ENCODE peak calls at places on chromosomes 5 and 9, in four cellular contexts. F is adrenal gland, U is stomach, V is tibial nerve. T is an unnamed sample.

GRCh38 chr9:99008187-99008586 is 64.5 kb downstream of the COL15A1 start:
- DNase-seq in F (no peak), U (no peak), V (no peak), T (no peak)

GRCh38 chr5:6718161-6718681 is 5.0 kb downstream of the TENT4A start:
- DNase-seq in F (no peak), U (no peak), V (no peak), T (peak)

GRCh38 chr5:103475629-103476240 is 86.9 kb downstream of the NUDT12 start:
- DNase-seq in F (no peak), U (no peak), V (no peak), T (no peak)

GRCh38 chr9:135673941-135674340 is 10.8 kb downstream of the LCN9 start:
- DNase-seq in F (no peak), U (no peak), V (no peak), T (no peak)

GRCh38 chr9:135216666-135217431 is 129.4 kb downstream of the OLFM1 start:
- DNase-seq in F (no peak), U (no peak), V (no peak), T (peak)

GRCh38 chr9:7174884-7175283 is 417.1 kb downstream of the KDM4C start:
- DNase-seq in F (no peak), U (no peak), V (no peak), T (no peak)

GRCh38 chr9:16870606-16871357 is at the start of gene BNC2:
- DNase-seq in F (peak), U (no peak), V (peak), T (peak)

GRCh38 chr9:128917151-128917849 is 3.5 kb upstream of the PHYHD1 start:
- DNase-seq in F (peak), U (peak), V (peak), T (peak)

GRCh38 chr5:73299017-73299630 is 126.1 kb downstream of the TMEM174 start:
- DNase-seq in F (no peak), U (no peak), V (no peak), T (no peak)

GRCh38 chr5:96772542-96772941 is 35.2 kb downstream of the ERAP1 start:
- DNase-seq in F (no peak), U (no peak), V (no peak), T (no peak)

GRCh38 chr5:96775050-96775449 is 32.7 kb downstream of the ERAP1 start:
- DNase-seq in F (no peak), U (no peak), V (no peak), T (no peak)

GRCh38 chr5:96776606-96777005 is 31.1 kb downstream of the ERAP1 start:
- DNase-seq in F (no peak), U (no peak), V (no peak), T (no peak)

GRCh38 chr5:96778409-96778808 is 29.3 kb downstream of the ERAP1 start:
- DNase-seq in F (no peak), U (no peak), V (peak), T (peak)

GRCh38 chr5:96775689-96776088 is 32.1 kb downstream of the ERAP1 start:
- DNase-seq in F (no peak), U (no peak), V (no peak), T (no peak)
- TF ChIP-seq POLR2A in F (no peak), U (no peak), V (no peak), T (no peak)

GRCh38 chr5:170357853-170358497 is 31.2 kb downstream of the KCNMB1 start:
- DNase-seq in F (peak), U (peak), V (peak), T (no peak)
- H3K27ac ChIP-seq in F (peak), U (peak), V (peak), T (no peak)

DNA sequence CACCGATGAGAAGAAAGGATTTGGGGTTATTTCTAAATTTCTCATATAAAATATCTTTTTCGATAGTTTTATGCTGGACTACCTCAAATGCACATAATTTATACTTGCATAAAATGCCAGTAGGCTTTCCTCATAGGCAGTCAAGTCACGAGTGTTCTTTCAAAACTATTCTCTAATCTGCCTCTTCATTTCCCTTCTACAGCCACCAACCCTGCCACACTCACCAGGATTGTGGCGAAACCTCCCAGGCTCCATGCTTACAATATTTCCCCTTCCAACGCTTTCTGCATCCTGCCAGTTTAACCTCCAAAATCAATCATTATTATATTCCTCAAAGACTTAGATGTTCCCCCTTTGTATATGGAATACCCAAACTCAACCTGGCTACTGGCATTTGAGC is 65.4 kb downstream of the FRMD3 start:
- DNase-seq in F (no peak), U (no peak), V (peak), T (no peak)
- H3K4me3 ChIP-seq in F (no peak), U (no peak), V (peak), T (no peak)

DNA sequence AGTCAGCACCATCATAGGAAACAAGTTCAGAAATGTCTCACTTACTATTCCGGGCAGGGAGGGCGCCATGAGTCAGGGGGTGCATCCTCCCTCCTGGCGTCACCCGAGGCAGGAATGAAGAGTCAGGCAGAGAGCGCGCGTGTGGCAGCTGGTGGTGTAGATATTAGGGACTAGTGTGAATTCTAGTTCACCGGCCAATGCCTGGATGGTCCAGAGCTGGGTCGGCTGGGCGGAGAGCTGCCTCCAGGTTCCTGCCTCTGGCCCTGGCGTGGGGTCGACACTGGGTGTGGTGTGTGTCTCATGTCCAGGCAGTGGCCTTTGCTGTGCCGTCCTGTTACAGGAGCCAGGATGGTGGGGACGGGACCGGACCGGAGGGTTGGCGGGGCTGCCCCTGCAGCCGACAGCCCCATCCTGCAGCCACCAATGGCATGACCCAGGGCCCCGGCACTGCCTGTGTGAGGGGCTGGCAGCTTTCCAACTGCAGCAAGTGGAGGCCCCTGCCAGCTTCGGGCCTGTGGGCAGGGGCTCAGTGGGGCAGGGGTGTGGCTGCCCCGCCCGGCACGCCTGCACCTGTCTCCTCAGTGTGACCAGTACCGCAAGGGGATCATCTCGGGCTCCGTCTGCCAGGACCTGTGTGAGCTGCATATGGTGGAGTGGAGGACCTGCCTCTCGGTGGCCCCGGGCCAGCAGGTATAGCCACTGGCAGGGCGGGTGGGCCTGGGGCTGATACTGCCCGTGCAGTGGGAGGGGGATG is 9.1 kb downstream of the DIPK1B start:
- DNase-seq in F (peak), U (no peak), V (no peak), T (no peak)
- TF ChIP-seq POLR2A in F (no peak), U (no peak), V (no peak), T (no peak)

DNA sequence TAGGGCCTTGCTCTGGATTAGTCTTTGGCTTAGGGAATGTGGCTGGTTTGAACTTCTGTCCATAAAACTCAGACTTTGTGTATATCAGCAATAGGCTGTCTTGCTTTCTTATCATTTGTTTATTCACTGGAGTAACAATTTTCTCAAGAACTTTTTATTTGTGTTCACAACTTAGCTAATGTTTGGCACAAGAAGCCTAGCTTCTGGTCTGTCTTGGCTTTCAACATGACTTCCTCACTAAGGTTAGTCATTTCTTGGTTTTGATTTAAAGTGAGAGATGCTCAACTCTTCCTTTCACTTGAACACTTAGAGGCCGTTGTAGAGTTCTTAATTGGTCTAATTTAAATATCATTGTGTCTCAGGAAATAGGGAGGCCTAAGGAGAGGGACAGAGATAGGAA is 4.9 kb downstream of the FBXO38 start:
- DNase-seq in F (no peak), U (no peak), V (no peak), T (no peak)
- H3K27ac ChIP-seq in F (no peak), U (no peak), V (no peak), T (no peak)

GRCh38 chr5:38446029-38446522 is 110.4 kb downstream of the LIFR start:
- DNase-seq in F (no peak), U (no peak), V (no peak), T (no peak)
- H3K4me3 ChIP-seq in F (no peak), U (no peak), V (peak), T (no peak)

DNA sequence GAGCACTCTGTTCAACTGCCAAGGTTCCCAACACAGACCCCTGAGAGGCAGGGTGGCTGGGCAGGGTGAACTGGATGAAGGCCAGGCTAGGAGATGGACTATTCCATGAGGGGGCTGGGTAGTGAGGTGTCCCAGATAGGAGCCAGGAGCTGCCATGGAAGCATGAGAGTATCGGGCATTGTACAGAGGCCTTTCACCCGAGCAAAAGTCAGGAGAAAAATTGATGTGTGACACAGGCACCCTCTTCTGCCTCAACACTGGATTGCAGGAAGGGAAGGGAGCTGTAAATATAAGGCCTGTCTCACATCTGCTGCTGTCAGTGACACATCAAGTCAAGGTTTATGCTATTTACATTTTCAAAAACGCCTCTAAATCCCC is 74.6 kb downstream of the UBAP1 start:
- DNase-seq in F (peak), U (no peak), V (no peak), T (peak)
- TF ChIP-seq POLR2A in F (no peak), U (no peak), V (no peak), T (no peak)

GRCh38 chr9:131482343-131483006 is 20.2 kb upstream of the POMT1 start:
- DNase-seq in F (no peak), U (no peak), V (no peak), T (no peak)
- H3K27ac ChIP-seq in F (no peak), U (no peak), V (no peak), T (no peak)

GRCh38 chr5:122077451-122078115 is 476 bp downstream of the LOX start:
- DNase-seq in F (peak), U (peak), V (no peak), T (peak)
- H3K4me3 ChIP-seq in F (no peak), U (peak), V (peak), T (peak)

GRCh38 chr5:150401376-150402201 is 11.1 kb downstream of the CD74 start:
- DNase-seq in F (no peak), U (no peak), V (no peak), T (no peak)

GRCh38 chr5:150402901-150403342 is 9.8 kb downstream of the CD74 start:
- DNase-seq in F (no peak), U (no peak), V (no peak), T (no peak)

GRCh38 chr5:150400327-150401075 is 12.2 kb downstream of the CD74 start:
- DNase-seq in F (no peak), U (no peak), V (no peak), T (no peak)

GRCh38 chr5:150401076-150401375 is 11.7 kb downstream of the CD74 start:
- DNase-seq in F (no peak), U (no peak), V (no peak), T (no peak)

DNA sequence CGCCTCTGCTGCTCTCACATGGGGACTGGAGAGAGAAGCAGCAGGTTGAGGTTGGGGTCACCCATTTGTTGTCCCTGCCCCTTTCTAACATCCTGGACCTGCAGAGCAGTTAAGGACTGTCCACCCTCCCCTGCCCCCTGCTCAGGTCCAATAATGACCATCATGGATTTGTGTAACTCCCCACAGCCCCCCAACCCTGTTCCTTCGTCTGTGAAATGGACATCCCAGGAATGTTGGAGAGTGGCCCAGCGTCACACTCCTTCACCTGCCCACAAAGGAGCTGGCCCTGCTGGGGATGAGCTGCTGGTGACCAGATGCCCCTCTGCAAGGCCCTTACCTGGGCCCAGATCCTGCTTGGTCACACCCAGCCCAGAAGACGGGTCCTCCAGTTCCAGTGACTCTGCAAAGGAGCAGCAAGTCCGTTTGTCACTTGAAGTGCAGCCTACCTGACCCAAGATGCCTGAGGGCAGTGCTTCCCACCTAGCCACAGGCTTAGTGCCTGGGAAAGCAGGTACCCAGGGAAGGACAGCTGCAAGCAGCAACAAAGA is 10.4 kb downstream of the CD74 start:
- DNase-seq in F (no peak), U (no peak), V (no peak), T (no peak)
- TF ChIP-seq POLR2A in F (no peak), U (no peak), V (no peak), T (no peak)